ENCODE peak calls at places on chromosomes 3 and 15, in six cellular contexts. U, P, K, S, F and J are unnamed samples.

GRCh38 chr3:132660745-132661067 is 577 bp downstream of the UBA5 start:
- DNase-seq in U (no peak), P (no peak), K (no peak), S (no peak), F (no peak), J (no peak)

GRCh38 chr15:47733085-47733484 is 15.8 kb downstream of the SEMA6D start:
- DNase-seq in U (no peak), P (no peak), K (no peak), S (no peak), F (no peak), J (no peak)

GRCh38 chr3:976021-976420 is 116.8 kb upstream of the CNTN6 start:
- DNase-seq in U (no peak), P (no peak), K (no peak), S (no peak), F (no peak), J (no peak)

GRCh38 chr3:153273767-153274443 is 111.9 kb downstream of the RAP2B start:
- DNase-seq in U (no peak), P (no peak), K (no peak), S (no peak), F (no peak), J (peak)

GRCh38 chr3:183699238-183699947 is 1.8 kb downstream of the YEATS2 start:
- DNase-seq in U (no peak), P (no peak), K (no peak), S (no peak), F (no peak), J (no peak)

GRCh38 chr3:189766416-189766815 is 135.2 kb downstream of the TP63 start:
- DNase-seq in U (no peak), P (no peak), K (no peak), S (no peak), F (no peak), J (no peak)

GRCh38 chr3:129211772-129212171 is 28.1 kb upstream of the CNBP start:
- DNase-seq in U (no peak), P (peak), K (peak), S (no peak), F (peak), J (peak)

GRCh38 chr15:43516801-43517353 is 531 bp upstream of the MAP1A start:
- DNase-seq in U (peak), P (no peak), K (no peak), S (no peak), F (no peak), J (no peak)

GRCh38 chr15:90219421-90220141 is 14.2 kb downstream of the CIB1 start:
- DNase-seq in U (no peak), P (peak), K (peak), S (no peak), F (no peak), J (peak)

GRCh38 chr3:11099306-11099705 is 55.0 kb upstream of the HRH1 start:
- DNase-seq in U (no peak), P (no peak), K (no peak), S (no peak), F (no peak), J (peak)

GRCh38 chr3:13896473-13897154 is 16.7 kb upstream of the WNT7A start:
- DNase-seq in U (no peak), P (no peak), K (peak), S (peak), F (peak), J (peak)

GRCh38 chr3:98027084-98027445 is 8.1 kb downstream of the GABRR3 start:
- DNase-seq in U (no peak), P (no peak), K (no peak), S (peak), F (no peak), J (no peak)

GRCh38 chr15:69973102-69973714 is 124.5 kb downstream of the TLE3 start:
- DNase-seq in U (no peak), P (no peak), K (no peak), S (peak), F (peak), J (peak)

GRCh38 chr3:189839576-189839975 is 208.4 kb downstream of the TP63 start:
- DNase-seq in U (no peak), P (no peak), K (no peak), S (no peak), F (no peak), J (peak)